ENCODE peak calls at places on chromosomes 5 and 9, in six cellular contexts. F is glutamatergic neuron; Z is CD4-positive, alpha-beta T cell; K is endothelial cell; O is foreskin keratinocyte; N is AG04450. E is an unnamed sample.

GRCh38 chr9:3035594-3036389 is 191.9 kb upstream of the PUM3 start:
- DNase-seq in F (no peak), Z (no peak), K (no peak), O (no peak), N (no peak), E (no peak)

GRCh38 chr9:32879335-32879734 is 96.0 kb downstream of the TMEM215 start:
- DNase-seq in F (no peak), Z (no peak), K (no peak), O (no peak), N (no peak), E (no peak)

GRCh38 chr5:160903076-160903475 is 51.1 kb upstream of the ATP10B start:
- DNase-seq in F (no peak), Z (no peak), K (no peak), O (no peak), N (no peak), E (no peak)

GRCh38 chr9:18451409-18451808 is 22.5 kb upstream of the ADAMTSL1 start:
- DNase-seq in F (no peak), Z (no peak), K (no peak), O (no peak), N (no peak), E (no peak)

GRCh38 chr9:135084881-135085760 is 2.3 kb upstream of the OLFM1 start:
- DNase-seq in F (no peak), Z (no peak), K (no peak), O (no peak), N (no peak), E (no peak)

GRCh38 chr9:19513671-19514275 is 105.0 kb downstream of the ACER2 start:
- DNase-seq in F (no peak), Z (no peak), K (no peak), O (no peak), N (no peak), E (no peak)

GRCh38 chr9:88106492-88106891 is 31.8 kb downstream of the SPATA31C2 start:
- DNase-seq in F (no peak), Z (no peak), K (peak; percentile 17), O (peak; percentile 50), N (no peak), E (no peak)

GRCh38 chr5:855771-856530 is 5.2 kb upstream of the ZDHHC11 start:
- DNase-seq in F (peak; percentile 33), Z (no peak), K (no peak), O (no peak), N (no peak), E (no peak)

GRCh38 chr5:136079195-136079985 is 50.6 kb downstream of the TGFBI start:
- DNase-seq in F (no peak), Z (no peak), K (peak; percentile 41), O (no peak), N (no peak), E (no peak)

GRCh38 chr9:2933165-2934095 is 89.5 kb upstream of the PUM3 start:
- DNase-seq in F (no peak), Z (no peak), K (no peak), O (no peak), N (no peak), E (no peak)

GRCh38 chr5:181053760-181054122 is 13.7 kb downstream of the BTNL9 start:
- DNase-seq in F (peak; percentile 65), Z (no peak), K (peak; percentile 53), O (no peak), N (no peak), E (no peak)

GRCh38 chr9:37085233-37085632 is 35.1 kb upstream of the ZCCHC7 start:
- DNase-seq in F (no peak), Z (no peak), K (no peak), O (no peak), N (no peak), E (no peak)

GRCh38 chr5:179792612-179793469 is 945 bp upstream of the LTC4S start:
- DNase-seq in F (no peak), Z (no peak), K (no peak), O (no peak), N (no peak), E (no peak)

GRCh38 chr9:36924071-36924470 is 110.0 kb downstream of the PAX5 start:
- DNase-seq in F (no peak), Z (no peak), K (no peak), O (peak; percentile 91), N (peak; percentile 15), E (peak; percentile 67)

GRCh38 chr5:79853676-79854418 is 137.2 kb downstream of the MTX3 start:
- DNase-seq in F (no peak), Z (no peak), K (no peak), O (peak; percentile 72), N (no peak), E (peak; percentile 25)

GRCh38 chr9:104286187-104286586 is 192.1 kb downstream of the SMC2 start:
- DNase-seq in F (no peak), Z (no peak), K (no peak), O (no peak), N (no peak), E (no peak)

GRCh38 chr5:149946118-149946517 is 1.5 kb upstream of the PDE6A start:
- DNase-seq in F (no peak), Z (no peak), K (no peak), O (no peak), N (no peak), E (no peak)

GRCh38 chr5:177537389-177538361 is 16.7 kb downstream of the FAM193B start:
- DNase-seq in F (no peak), Z (no peak), K (no peak), O (peak; percentile 63), N (peak; percentile 76), E (no peak)

GRCh38 chr5:9387879-9388278 is 158.0 kb downstream of the SEMA5A start:
- DNase-seq in F (no peak), Z (no peak), K (no peak), O (no peak), N (no peak), E (no peak)

GRCh38 chr5:153562189-153562588 is 71.7 kb downstream of the GRIA1 start:
- DNase-seq in F (no peak), Z (no peak), K (no peak), O (peak; percentile 96), N (no peak), E (peak; percentile 59)

GRCh38 chr5:93892481-93892880 is 151.1 kb upstream of the POU5F2 start:
- DNase-seq in F (no peak), Z (no peak), K (no peak), O (no peak), N (no peak), E (no peak)

GRCh38 chr5:93890657-93891056 is 149.3 kb upstream of the POU5F2 start:
- DNase-seq in F (no peak), Z (no peak), K (no peak), O (no peak), N (no peak), E (no peak)

GRCh38 chr5:93893050-93893449 is 151.7 kb upstream of the POU5F2 start:
- DNase-seq in F (no peak), Z (no peak), K (no peak), O (no peak), N (no peak), E (no peak)

GRCh38 chr5:93891491-93892480 is 150.4 kb upstream of the POU5F2 start:
- DNase-seq in F (no peak), Z (no peak), K (no peak), O (no peak), N (no peak), E (no peak)

GRCh38 chr5:93894471-93895354 is 153.3 kb upstream of the POU5F2 start:
- DNase-seq in F (no peak), Z (no peak), K (no peak), O (peak; percentile 11), N (no peak), E (no peak)
- TF ChIP-seq CTCF in F (no peak), Z (no peak), K (no peak), O (peak; percentile 62), N (peak; percentile 61), E (peak; percentile 67)

DNA sequence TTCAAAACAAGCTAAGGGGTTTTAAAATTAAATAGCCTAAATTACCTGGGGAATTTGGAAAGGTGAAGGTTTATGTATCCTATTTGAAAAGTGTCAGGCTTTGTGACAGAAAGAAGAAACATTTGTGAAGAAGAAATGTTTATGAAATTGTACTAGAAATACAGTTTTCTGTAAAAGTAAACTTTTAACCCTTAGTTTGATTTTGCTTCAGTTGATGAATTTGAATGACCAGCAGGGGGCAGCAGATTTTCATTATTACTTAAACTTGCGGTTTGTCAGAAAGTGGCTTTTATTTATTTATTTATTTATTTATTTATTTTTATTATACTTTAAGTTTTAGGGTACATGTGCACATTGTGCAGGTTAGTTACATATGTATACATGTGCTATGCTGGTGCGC is 58.1 kb downstream of the NNT start:
- DNase-seq in F (no peak), Z (no peak), K (peak; percentile 30), O (no peak), N (no peak), E (no peak)
- TF ChIP-seq CTCF in F (peak; percentile 81), Z (peak; percentile 26), K (peak; percentile 83), O (peak; percentile 69), N (peak; percentile 53), E (peak; percentile 52)

GRCh38 chr9:38707885-38708640 is 11.9 kb downstream of the FAM240B start:
- DNase-seq in F (no peak), Z (no peak), K (no peak), O (no peak), N (no peak), E (no peak)
- TF ChIP-seq CTCF in F (peak; percentile 28), Z (no peak), K (peak; percentile 36), O (peak; percentile 56), N (no peak), E (peak; percentile 61)

GRCh38 chr5:10478436-10478835 is 36.8 kb downstream of the ROPN1L start:
- DNase-seq in F (no peak), Z (no peak), K (no peak), O (peak; percentile 28), N (no peak), E (no peak)
- TF ChIP-seq CTCF in F (no peak), Z (no peak), K (no peak), O (no peak), N (no peak), E (no peak)

GRCh38 chr9:29691758-29692407 is 2118.6 kb upstream of the C9orf72 start:
- DNase-seq in F (peak; percentile 50), Z (no peak), K (peak; percentile 53), O (peak; percentile 46), N (no peak), E (no peak)
- TF ChIP-seq CTCF in F (no peak), Z (no peak), K (peak; percentile 40), O (peak; percentile 70), N (peak; percentile 5), E (peak; percentile 45)

GRCh38 chr5:78295035-78295961 is 800 bp upstream of the AP3B1 start:
- DNase-seq in F (no peak), Z (peak; percentile 40), K (peak; percentile 24), O (peak; percentile 68), N (no peak), E (no peak)
- TF ChIP-seq CTCF in F (peak; percentile 24), Z (peak; percentile 62), K (peak; percentile 33), O (peak; percentile 57), N (peak; percentile 39), E (peak; percentile 50)

GRCh38 chr9:98428452-98428851 is 173.0 kb upstream of the TBC1D2 start:
- DNase-seq in F (no peak), Z (no peak), K (no peak), O (no peak), N (no peak), E (no peak)
- TF ChIP-seq CTCF in F (no peak), Z (no peak), K (no peak), O (no peak), N (no peak), E (no peak)